ENCODE peak calls at places on chromosomes 2 and 18, in seven cellular contexts. B is adrenal gland, P is activated T-cell treated with anti-CD3 and anti-CD28 coated beads for 24 hours, H is lower leg skin, M is iPS DF 6.9, X is A549, L is H9. G is an unnamed sample.
A peak's percentile ranks its signal among the peaks of the same experiment; 100 is the strongest.

GRCh38 chr18:8754995-8755955 is 49.9 kb downstream of the MTCL1 start:
- DNase-seq in B (no peak), P (no peak), H (no peak), M (no peak), X (no peak), L (no peak), G (no peak)

GRCh38 chr2:51153236-51153635 is 121.3 kb upstream of the NRXN1 start:
- DNase-seq in B (no peak), P (no peak), H (no peak), M (no peak), X (no peak), L (no peak), G (peak; percentile 61)

GRCh38 chr2:162072181-162072702 is 1.8 kb downstream of the DPP4 start:
- DNase-seq in B (no peak), P (no peak), H (no peak), M (no peak), X (no peak), L (no peak), G (no peak)

GRCh38 chr2:238492905-238493304 is 66.2 kb downstream of the ASB1 start:
- DNase-seq in B (no peak), P (no peak), H (no peak), M (no peak), X (no peak), L (no peak), G (no peak)

GRCh38 chr2:33441235-33441810 is 35.1 kb upstream of the RASGRP3 start:
- DNase-seq in B (peak; percentile 33), P (no peak), H (peak; percentile 30), M (peak; percentile 20), X (peak; percentile 59), L (peak; percentile 65), G (peak; percentile 35)

GRCh38 chr2:69214898-69215297 is 172.1 kb downstream of the GFPT1 start:
- DNase-seq in B (no peak), P (no peak), H (no peak), M (no peak), X (no peak), L (no peak), G (no peak)

GRCh38 chr2:40093036-40093673 is 314.1 kb upstream of the THUMPD2 start:
- DNase-seq in B (no peak), P (no peak), H (no peak), M (no peak), X (no peak), L (no peak), G (no peak)

GRCh38 chr18:58455318-58455950 is 173.5 kb downstream of the ALPK2 start:
- DNase-seq in B (no peak), P (no peak), H (no peak), M (no peak), X (no peak), L (no peak), G (no peak)

GRCh38 chr2:175001546-175001945 is 3.6 kb downstream of the CHN1 start:
- DNase-seq in B (no peak), P (no peak), H (no peak), M (no peak), X (no peak), L (no peak), G (no peak)

G was measured in cerebellar cortex.